ENCODE peak calls at places on chromosomes 6 and 20, in six cellular contexts. One of them, this sample, is unnamed.

GRCh38 chr20:46022411-46023147 is 6.4 kb upstream of the SLC12A5 start:
- DNase-seq in fibroblast of the conjunctiva: no peak
- DNase-seq in GM04504: no peak
- DNase-seq in activated T-cell treated with anti-CD3 and anti-CD28 coated beads, Interleukin-2, amount 50 U/mL, for 72 hours: peak
- DNase-seq in DMS 273 treated with DMSO at 0.1 percent for 48 hours: no peak
- DNase-seq in IMR-90: peak
- DNase-seq in this sample: peak

GRCh38 chr20:61184194-61184593 is 67.9 kb upstream of the CDH4 start:
- DNase-seq in fibroblast of the conjunctiva: no peak
- DNase-seq in GM04504: no peak
- DNase-seq in DMS 273 treated with DMSO at 0.1 percent for 48 hours: no peak
- DNase-seq in IMR-90: no peak
- DNase-seq in activated T-cell treated with anti-CD3 and anti-CD28 coated beads, Interleukin-2, amount 50 U/mL, for 72 hours: no peak
- DNase-seq in this sample: no peak

GRCh38 chr6:142850653-142851434 is 94.1 kb downstream of the HIVEP2 start:
- DNase-seq in fibroblast of the conjunctiva: no peak
- DNase-seq in DMS 273 treated with DMSO at 0.1 percent for 48 hours: no peak
- DNase-seq in GM04504: no peak
- DNase-seq in activated T-cell treated with anti-CD3 and anti-CD28 coated beads, Interleukin-2, amount 50 U/mL, for 72 hours: peak
- DNase-seq in IMR-90: peak
- DNase-seq in this sample: peak

GRCh38 chr6:55014321-55015088 is 159.8 kb upstream of the HCRTR2 start:
- DNase-seq in activated T-cell treated with anti-CD3 and anti-CD28 coated beads, Interleukin-2, amount 50 U/mL, for 72 hours: no peak
- DNase-seq in GM04504: no peak
- DNase-seq in fibroblast of the conjunctiva: no peak
- DNase-seq in DMS 273 treated with DMSO at 0.1 percent for 48 hours: no peak
- DNase-seq in IMR-90: peak
- DNase-seq in this sample: peak

GRCh38 chr6:34246563-34247391 is 2.0 kb downstream of the SMIM29 start:
- DNase-seq in GM04504: no peak
- DNase-seq in DMS 273 treated with DMSO at 0.1 percent for 48 hours: peak
- DNase-seq in fibroblast of the conjunctiva: no peak
- DNase-seq in activated T-cell treated with anti-CD3 and anti-CD28 coated beads, Interleukin-2, amount 50 U/mL, for 72 hours: no peak
- DNase-seq in IMR-90: peak
- DNase-seq in this sample: peak

GRCh38 chr6:56292505-56293181 is 45.3 kb upstream of the COL21A1 start:
- DNase-seq in fibroblast of the conjunctiva: peak
- DNase-seq in DMS 273 treated with DMSO at 0.1 percent for 48 hours: no peak
- DNase-seq in GM04504: peak
- DNase-seq in activated T-cell treated with anti-CD3 and anti-CD28 coated beads, Interleukin-2, amount 50 U/mL, for 72 hours: no peak
- DNase-seq in IMR-90: peak
- DNase-seq in this sample: peak

GRCh38 chr6:168516941-168517741 is 76.2 kb downstream of the SMOC2 start:
- DNase-seq in GM04504: no peak
- DNase-seq in activated T-cell treated with anti-CD3 and anti-CD28 coated beads, Interleukin-2, amount 50 U/mL, for 72 hours: no peak
- DNase-seq in DMS 273 treated with DMSO at 0.1 percent for 48 hours: no peak
- DNase-seq in IMR-90: no peak
- DNase-seq in fibroblast of the conjunctiva: no peak
- DNase-seq in this sample: no peak

GRCh38 chr6:52834481-52834880 is 6.1 kb downstream of the GSTA5 start:
- DNase-seq in GM04504: peak
- DNase-seq in IMR-90: peak
- DNase-seq in fibroblast of the conjunctiva: no peak
- DNase-seq in DMS 273 treated with DMSO at 0.1 percent for 48 hours: no peak
- DNase-seq in activated T-cell treated with anti-CD3 and anti-CD28 coated beads, Interleukin-2, amount 50 U/mL, for 72 hours: no peak
- DNase-seq in this sample: no peak

GRCh38 chr6:156720739-156721714 is 56.2 kb upstream of the ARID1B start:
- DNase-seq in IMR-90: peak
- DNase-seq in GM04504: no peak
- DNase-seq in activated T-cell treated with anti-CD3 and anti-CD28 coated beads, Interleukin-2, amount 50 U/mL, for 72 hours: no peak
- DNase-seq in fibroblast of the conjunctiva: no peak
- DNase-seq in DMS 273 treated with DMSO at 0.1 percent for 48 hours: peak
- DNase-seq in this sample: no peak

GRCh38 chr6:35327349-35328027 is 14.9 kb upstream of the PPARD start:
- DNase-seq in GM04504: no peak
- DNase-seq in fibroblast of the conjunctiva: peak
- DNase-seq in activated T-cell treated with anti-CD3 and anti-CD28 coated beads, Interleukin-2, amount 50 U/mL, for 72 hours: peak
- DNase-seq in DMS 273 treated with DMSO at 0.1 percent for 48 hours: peak
- DNase-seq in IMR-90: peak
- DNase-seq in this sample: peak

GRCh38 chr6:139133272-139133671 is 1.6 kb upstream of the HECA start:
- DNase-seq in IMR-90: no peak
- DNase-seq in fibroblast of the conjunctiva: no peak
- DNase-seq in DMS 273 treated with DMSO at 0.1 percent for 48 hours: peak
- DNase-seq in activated T-cell treated with anti-CD3 and anti-CD28 coated beads, Interleukin-2, amount 50 U/mL, for 72 hours: no peak
- DNase-seq in GM04504: no peak
- DNase-seq in this sample: no peak

GRCh38 chr6:90106449-90106848 is 190.2 kb downstream of the BACH2 start:
- DNase-seq in fibroblast of the conjunctiva: no peak
- DNase-seq in IMR-90: no peak
- DNase-seq in activated T-cell treated with anti-CD3 and anti-CD28 coated beads, Interleukin-2, amount 50 U/mL, for 72 hours: no peak
- DNase-seq in GM04504: no peak
- DNase-seq in DMS 273 treated with DMSO at 0.1 percent for 48 hours: no peak
- DNase-seq in this sample: no peak

GRCh38 chr6:73558624-73559398 is 38.0 kb upstream of the EEF1A1 start:
- DNase-seq in GM04504: no peak
- DNase-seq in IMR-90: no peak
- DNase-seq in activated T-cell treated with anti-CD3 and anti-CD28 coated beads, Interleukin-2, amount 50 U/mL, for 72 hours: no peak
- DNase-seq in fibroblast of the conjunctiva: no peak
- DNase-seq in DMS 273 treated with DMSO at 0.1 percent for 48 hours: no peak
- DNase-seq in this sample: no peak

GRCh38 chr6:3289664-3290055 is 30.9 kb downstream of the PSMG4 start:
- DNase-seq in GM04504: no peak
- DNase-seq in activated T-cell treated with anti-CD3 and anti-CD28 coated beads, Interleukin-2, amount 50 U/mL, for 72 hours: no peak
- DNase-seq in IMR-90: no peak
- DNase-seq in DMS 273 treated with DMSO at 0.1 percent for 48 hours: no peak
- DNase-seq in fibroblast of the conjunctiva: no peak
- DNase-seq in this sample: no peak